ENCODE peak calls at places on chromosomes 7 and 10, in six cellular contexts. G is neural progenitor cell, K is PC-3, N is SK-N-SH, O is OCI-LY7, S is GM23338. D is an unnamed sample.

GRCh38 chr10:33661580-33662269 is 327.3 kb upstream of the NRP1 start:
- DNase-seq in G (no peak), K (peak), N (peak), O (no peak), S (no peak), D (peak)

GRCh38 chr10:14838582-14839304 is 637 bp downstream of the HSPA14 start:
- DNase-seq in G (peak), K (no peak), N (peak), O (peak), S (peak), D (peak)

GRCh38 chr7:2760098-2760889 is 72.3 kb downstream of the AMZ1 start:
- DNase-seq in G (peak), K (peak), N (peak), O (peak), S (peak), D (peak)

GRCh38 chr7:106065560-106066500 is 46.3 kb downstream of the SYPL1 start:
- DNase-seq in G (peak), K (peak), N (no peak), O (no peak), S (no peak), D (no peak)

GRCh38 chr7:140678816-140679130 is 6.0 kb downstream of the ADCK2 start:
- DNase-seq in G (no peak), K (no peak), N (no peak), O (no peak), S (no peak), D (no peak)

GRCh38 chr10:116437076-116437692 is 9.5 kb downstream of the PNLIPRP3 start:
- DNase-seq in G (no peak), K (no peak), N (no peak), O (no peak), S (no peak), D (no peak)

GRCh38 chr7:101633516-101633915 is 4.4 kb upstream of the MYL10 start:
- DNase-seq in G (no peak), K (no peak), N (peak), O (no peak), S (no peak), D (no peak)

GRCh38 chr7:3134715-3135114 is 91.0 kb upstream of the CARD11 start:
- DNase-seq in G (no peak), K (no peak), N (no peak), O (no peak), S (no peak), D (no peak)

GRCh38 chr10:64350665-64351064 is 829.5 kb downstream of the REEP3 start:
- DNase-seq in G (peak), K (no peak), N (no peak), O (no peak), S (no peak), D (no peak)

GRCh38 chr7:123738808-123739207 is 10.0 kb downstream of the WASL start:
- DNase-seq in G (no peak), K (peak), N (no peak), O (no peak), S (no peak), D (no peak)

GRCh38 chr7:28180031-28180363 is 598 bp downstream of the JAZF1 start:
- DNase-seq in G (no peak), K (no peak), N (no peak), O (no peak), S (no peak), D (no peak)

GRCh38 chr10:101848894-101849351 is 5.3 kb upstream of the KCNIP2 start:
- DNase-seq in G (peak), K (no peak), N (no peak), O (no peak), S (peak), D (no peak)

GRCh38 chr7:114554781-114555537 is 140.3 kb downstream of the FOXP2 start:
- DNase-seq in G (no peak), K (peak), N (no peak), O (no peak), S (no peak), D (no peak)

GRCh38 chr7:133705596-133705995 is 421.5 kb upstream of the LRGUK start:
- DNase-seq in G (no peak), K (peak), N (no peak), O (no peak), S (no peak), D (no peak)

GRCh38 chr7:67764312-67764711 is 767.7 kb downstream of the TYW1 start:
- DNase-seq in G (no peak), K (no peak), N (no peak), O (no peak), S (no peak), D (peak)

GRCh38 chr7:21169667-21170605 is 257.9 kb upstream of the SP4 start:
- DNase-seq in G (peak), K (no peak), N (no peak), O (no peak), S (peak), D (peak)

GRCh38 chr7:29484280-29484679 is 79.4 kb upstream of the PRR15 start:
- DNase-seq in G (no peak), K (no peak), N (no peak), O (no peak), S (no peak), D (no peak)

GRCh38 chr7:29483219-29484104 is 80.2 kb upstream of the PRR15 start:
- DNase-seq in G (no peak), K (no peak), N (no peak), O (no peak), S (no peak), D (no peak)

GRCh38 chr7:29480934-29481625 is 82.6 kb upstream of the PRR15 start:
- DNase-seq in G (no peak), K (no peak), N (no peak), O (no peak), S (no peak), D (no peak)

GRCh38 chr7:29480456-29480855 is 83.2 kb upstream of the PRR15 start:
- DNase-seq in G (no peak), K (no peak), N (no peak), O (no peak), S (no peak), D (peak)

DNA sequence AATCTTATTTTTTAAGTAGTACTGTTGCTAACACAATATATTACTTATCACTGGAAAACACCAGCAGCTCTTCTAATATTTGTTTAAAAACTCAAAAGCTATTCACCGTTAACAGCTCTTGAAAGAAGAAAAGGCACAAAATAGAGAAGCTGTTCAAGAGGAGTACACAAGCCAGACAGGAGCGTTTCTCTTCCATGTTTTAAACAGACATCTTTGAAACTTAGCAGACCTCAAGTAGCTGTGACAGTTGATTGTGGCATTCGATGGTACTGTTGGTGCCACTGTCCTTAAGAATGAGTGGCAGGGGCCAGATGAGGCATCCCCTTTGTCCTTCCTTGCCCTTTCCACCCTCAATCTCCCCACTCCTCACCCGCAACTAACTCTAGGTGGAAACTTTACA is 81.6 kb upstream of the PRR15 start:
- DNase-seq in G (no peak), K (no peak), N (no peak), O (no peak), S (no peak), D (no peak)
- TF ChIP-seq EZH2phosphoT487 in G (no peak), K (no peak), N (no peak), O (no peak), S (no peak), D (no peak)

DNA sequence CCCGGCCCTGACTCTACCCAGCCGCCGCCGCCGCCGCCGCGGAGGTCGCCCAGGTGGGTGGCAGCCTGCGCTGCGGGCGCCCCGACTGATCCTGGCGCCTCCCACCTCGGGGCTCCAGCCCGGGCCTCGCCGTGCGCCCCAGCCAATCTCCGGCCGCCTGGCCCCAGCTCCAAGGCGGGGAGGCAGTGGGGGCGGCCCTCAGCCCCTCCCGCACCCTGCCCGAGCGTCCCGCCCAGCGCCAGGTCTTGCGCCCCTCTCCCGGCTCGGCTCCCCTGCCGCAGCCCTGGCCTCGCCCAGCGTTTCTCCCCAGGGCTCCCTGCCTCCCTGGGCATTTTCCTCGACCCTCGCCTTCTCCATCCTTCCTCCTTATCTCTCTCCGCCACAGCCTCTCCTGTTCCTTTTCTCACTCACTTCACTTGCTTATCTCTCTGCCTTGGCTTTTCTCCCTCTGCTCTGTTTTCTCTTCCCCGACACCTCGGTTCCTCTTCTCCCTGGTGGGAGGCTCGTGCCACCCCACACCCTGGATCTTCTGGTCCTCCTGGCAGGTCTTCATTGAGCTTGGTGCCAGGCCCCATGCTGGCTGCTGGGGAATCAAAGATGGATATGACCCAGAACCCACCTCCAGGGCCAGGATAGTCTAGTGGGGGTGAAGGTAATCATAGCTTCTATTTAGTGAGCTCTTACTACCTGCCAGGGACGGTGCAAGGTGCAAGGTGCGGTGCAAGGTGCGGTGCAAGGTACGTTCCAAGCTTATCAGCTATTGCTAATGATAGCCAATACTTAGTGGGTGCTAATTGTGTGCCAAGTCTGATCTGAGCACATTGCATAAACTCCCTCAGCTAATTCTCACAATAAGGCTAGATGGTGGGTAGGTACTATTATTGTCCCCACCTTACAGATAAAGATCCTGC is at the start of gene SFRP5:
- DNase-seq in G (peak), K (no peak), N (peak), O (no peak), S (peak), D (no peak)
- TF ChIP-seq CTCF in G (no peak), K (no peak), N (no peak), O (no peak), S (no peak), D (no peak)

GRCh38 chr7:90178592-90179279 is 24.5 kb downstream of the STEAP1 start:
- DNase-seq in G (peak), K (peak), N (no peak), O (no peak), S (no peak), D (peak)
- H2AFZ ChIP-seq in G (no peak), K (peak), N (peak), O (no peak), S (peak), D (no peak)

GRCh38 chr10:119489572-119490326 is 52.8 kb downstream of the RGS10 start:
- DNase-seq in G (peak), K (peak), N (peak), O (peak), S (peak), D (peak)
- TF ChIP-seq EZH2phosphoT487 in G (no peak), K (no peak), N (no peak), O (no peak), S (no peak), D (no peak)

GRCh38 chr10:90865400-90865799 is 6.4 kb upstream of the RPP30 start:
- DNase-seq in G (no peak), K (peak), N (no peak), O (peak), S (peak), D (peak)

GRCh38 chr10:90866050-90866598 is 5.7 kb upstream of the RPP30 start:
- DNase-seq in G (no peak), K (no peak), N (no peak), O (no peak), S (no peak), D (no peak)

GRCh38 chr10:90871761-90872647 is at the start of gene RPP30:
- DNase-seq in G (peak), K (peak), N (peak), O (peak), S (peak), D (peak)

GRCh38 chr10:90872648-90873020 is 860 bp downstream of the RPP30 start:
- DNase-seq in G (no peak), K (no peak), N (no peak), O (no peak), S (no peak), D (no peak)

DNA sequence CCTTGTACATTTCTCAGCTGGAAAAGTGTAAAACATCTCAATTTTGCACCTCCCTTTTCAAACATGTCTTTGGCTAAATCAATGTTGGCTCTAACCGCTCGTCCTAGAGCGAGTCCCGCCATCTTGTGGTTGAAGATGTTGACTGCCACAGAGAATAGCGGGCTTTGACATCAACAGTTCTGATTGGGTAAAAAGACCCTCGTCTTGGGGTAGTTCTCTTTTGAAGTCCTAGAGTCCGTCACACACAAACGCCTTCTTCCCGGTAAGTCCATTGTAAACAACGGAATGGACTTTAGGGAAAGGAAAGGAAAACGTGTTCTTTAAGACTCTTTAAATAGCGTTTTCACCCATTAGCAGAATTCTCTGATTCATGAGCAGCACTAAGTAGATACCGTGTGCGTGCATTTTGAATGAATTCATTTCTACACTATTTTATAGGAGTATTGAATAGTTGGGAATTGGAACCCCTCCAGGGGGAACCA is 454 bp upstream of the RPP30 start:
- DNase-seq in G (peak), K (no peak), N (peak), O (peak), S (peak), D (peak)
- TF ChIP-seq CTCF in G (peak), K (peak), N (peak), O (peak), S (peak), D (peak)

DNA sequence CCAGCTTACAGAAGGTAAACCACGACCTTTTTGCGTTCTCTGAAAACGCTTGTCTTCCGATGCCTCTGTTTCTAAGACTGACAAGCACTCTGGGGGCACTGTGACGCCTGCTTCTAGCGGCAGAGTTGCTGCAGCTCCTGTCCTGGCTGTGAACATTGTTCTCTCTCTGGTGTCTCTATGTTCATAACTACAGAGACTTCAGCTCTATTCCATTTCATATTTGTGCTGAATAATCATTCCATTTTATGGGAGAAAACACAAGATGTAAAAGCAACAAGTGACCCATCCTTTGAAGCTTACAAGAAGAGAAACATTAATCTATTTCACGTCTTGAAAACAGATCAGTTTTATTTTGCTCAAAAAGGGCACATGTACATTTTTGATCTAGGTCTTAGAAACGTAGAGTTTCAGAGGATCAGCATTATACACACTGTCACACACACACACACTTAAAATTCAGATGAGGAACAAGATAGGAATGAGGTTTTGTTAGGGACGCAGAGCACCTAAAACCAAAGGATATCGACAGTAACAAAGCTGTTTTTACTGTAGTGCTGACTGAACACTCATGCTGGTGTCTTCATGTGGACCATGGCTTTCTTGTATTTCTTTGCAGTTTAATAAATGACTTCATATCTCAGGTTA is 3.0 kb downstream of the IKZF1 start:
- DNase-seq in G (peak), K (no peak), N (no peak), O (peak), S (peak), D (no peak)
- H2AFZ ChIP-seq in G (no peak), K (no peak), N (no peak), O (peak), S (no peak), D (no peak)

GRCh38 chr10:28839600-28840007 is 162.3 kb downstream of the BAMBI start:
- DNase-seq in G (no peak), K (no peak), N (peak), O (no peak), S (no peak), D (peak)

GRCh38 chr10:28840954-28841353 is 163.6 kb downstream of the BAMBI start:
- DNase-seq in G (no peak), K (no peak), N (no peak), O (no peak), S (no peak), D (no peak)

GRCh38 chr10:28842321-28842720 is 165.0 kb downstream of the BAMBI start:
- DNase-seq in G (no peak), K (peak), N (no peak), O (no peak), S (no peak), D (no peak)

GRCh38 chr10:28840202-28840601 is 162.9 kb downstream of the BAMBI start:
- DNase-seq in G (no peak), K (no peak), N (no peak), O (no peak), S (no peak), D (no peak)

GRCh38 chr10:28841625-28842024 is 164.3 kb downstream of the BAMBI start:
- DNase-seq in G (no peak), K (peak), N (no peak), O (no peak), S (no peak), D (no peak)
- TF ChIP-seq EZH2phosphoT487 in G (no peak), K (no peak), N (no peak), O (no peak), S (no peak), D (no peak)

GRCh38 chr10:118595598-118596425 is at the start of gene PRLHR:
- DNase-seq in G (peak), K (no peak), N (peak), O (no peak), S (peak), D (peak)

GRCh38 chr10:118592675-118593330 is 2.6 kb downstream of the PRLHR start:
- DNase-seq in G (no peak), K (no peak), N (no peak), O (no peak), S (no peak), D (no peak)

GRCh38 chr10:118596426-118597124 is 1.1 kb upstream of the PRLHR start:
- DNase-seq in G (peak), K (no peak), N (peak), O (no peak), S (peak), D (no peak)

GRCh38 chr10:118595064-118595420 is 406 bp downstream of the PRLHR start:
- DNase-seq in G (no peak), K (no peak), N (peak), O (no peak), S (peak), D (no peak)

DNA sequence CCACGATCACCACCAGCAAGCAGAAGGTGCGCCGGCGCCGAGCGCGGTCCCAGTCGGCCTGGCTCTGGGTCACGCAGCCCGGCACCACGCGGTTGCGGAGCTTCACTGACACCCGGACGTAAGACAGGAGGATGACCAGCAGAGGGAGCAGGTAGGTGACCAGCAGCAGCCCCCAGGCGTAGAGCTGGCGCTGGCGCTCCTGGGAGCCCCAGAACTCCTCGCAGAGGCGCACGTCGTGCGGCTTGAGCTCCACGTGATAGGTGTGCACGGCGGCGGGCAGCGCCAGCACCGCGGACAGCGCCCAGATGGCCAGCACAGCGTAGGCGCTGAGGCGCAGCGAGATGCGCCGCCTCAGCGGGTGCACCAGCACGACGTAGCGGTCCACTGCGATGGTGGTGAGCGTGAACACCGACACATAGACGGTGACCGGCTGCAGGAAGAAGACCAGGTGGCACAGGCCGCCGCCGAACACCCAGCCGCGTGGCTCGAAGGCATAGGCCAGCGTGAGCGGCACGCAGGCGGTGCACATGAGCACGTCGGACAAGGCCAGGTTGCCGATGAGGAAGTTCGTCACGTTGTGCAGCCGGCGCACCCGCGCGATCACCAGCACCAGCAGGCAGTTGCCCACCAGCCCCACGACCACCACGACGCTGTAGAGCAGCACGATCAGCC is 920 bp downstream of the PRLHR start:
- DNase-seq in G (peak), K (no peak), N (peak), O (no peak), S (peak), D (peak)
- TF ChIP-seq CTCF in G (peak), K (no peak), N (peak), O (no peak), S (peak), D (peak)